ENCODE peak calls at places on chromosomes 6 and 20, in seven cellular contexts. O is SK-N-SH, Y is nephron progenitor cell, N is omental fat pad, X is progenitor cell of endocrine pancreas, L is uterus, J is ascending aorta. T is an unnamed sample.

GRCh38 chr20:51467971-51468626 is 74.4 kb downstream of the NFATC2 start:
- DNase-seq in O (no peak), Y (no peak), N (no peak), X (no peak), L (no peak), J (no peak), T (no peak)

GRCh38 chr6:54264581-54265272 is 43.5 kb upstream of the TINAG start:
- DNase-seq in O (no peak), Y (no peak), N (no peak), X (no peak), L (no peak), J (no peak), T (no peak)

GRCh38 chr6:145705561-145705960 is 29.8 kb downstream of the EPM2A start:
- DNase-seq in O (no peak), Y (no peak), N (no peak), X (no peak), L (no peak), J (no peak), T (no peak)

GRCh38 chr6:20827798-20828197 is 293.5 kb downstream of the CDKAL1 start:
- DNase-seq in O (no peak), Y (no peak), N (no peak), X (no peak), L (no peak), J (no peak), T (no peak)

GRCh38 chr6:149728499-149729234 is 10.8 kb upstream of the LATS1 start:
- DNase-seq in O (no peak), Y (no peak), N (no peak), X (no peak), L (no peak), J (peak; percentile 28), T (no peak)

GRCh38 chr20:4472906-4473305 is 248.8 kb upstream of the PRND start:
- DNase-seq in O (no peak), Y (no peak), N (no peak), X (no peak), L (no peak), J (no peak), T (no peak)

GRCh38 chr6:101085327-101085726 is 204.2 kb upstream of the ASCC3 start:
- DNase-seq in O (no peak), Y (no peak), N (no peak), X (no peak), L (no peak), J (no peak), T (no peak)

GRCh38 chr20:61426361-61426760 is 174.3 kb downstream of the CDH4 start:
- DNase-seq in O (no peak), Y (no peak), N (no peak), X (no peak), L (no peak), J (no peak), T (no peak)

GRCh38 chr6:144314003-144314485 is 28.9 kb downstream of the UTRN start:
- DNase-seq in O (no peak), Y (no peak), N (no peak), X (no peak), L (peak; percentile 68), J (peak; percentile 73), T (no peak)

GRCh38 chr6:87209812-87210211 is 54.4 kb downstream of the ZNF292 start:
- DNase-seq in O (no peak), Y (no peak), N (no peak), X (no peak), L (no peak), J (no peak), T (no peak)

GRCh38 chr20:37534401-37535157 is 6.9 kb upstream of the BLCAP start:
- DNase-seq in O (peak; percentile 61), Y (peak; percentile 53), N (no peak), X (no peak), L (no peak), J (peak; percentile 70), T (no peak)

GRCh38 chr20:37734228-37734980 is 40.6 kb downstream of the CTNNBL1 start:
- DNase-seq in O (peak; percentile 53), Y (no peak), N (no peak), X (no peak), L (no peak), J (no peak), T (no peak)

GRCh38 chr6:162845972-162846371 is 118.2 kb downstream of the PACRG start:
- DNase-seq in O (no peak), Y (no peak), N (no peak), X (no peak), L (no peak), J (no peak), T (no peak)

DNA sequence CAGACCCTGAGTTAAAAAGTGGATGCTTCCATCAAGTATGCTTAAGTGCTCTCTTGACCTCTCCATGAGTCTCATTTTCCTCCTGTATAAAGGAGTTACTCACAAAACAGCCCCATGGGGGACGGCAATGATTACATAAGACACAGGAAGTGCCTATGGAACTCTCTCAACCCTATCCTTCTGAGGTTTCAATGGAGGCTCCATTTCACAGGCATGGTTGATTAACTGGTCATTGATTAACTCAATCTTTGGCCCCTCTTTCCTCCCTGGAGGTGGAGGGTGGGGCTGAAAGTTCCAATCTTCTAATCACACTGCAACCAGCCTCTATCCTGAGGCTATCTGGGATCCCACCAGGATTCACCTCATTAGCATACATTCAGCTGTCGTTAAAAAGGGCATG is 29.3 kb downstream of the CST8 start:
- DNase-seq in O (no peak), Y (no peak), N (no peak), X (no peak), L (no peak), J (no peak), T (no peak)
- TF ChIP-seq CTCF in O (no peak), Y (no peak), N (no peak), X (no peak), L (no peak), J (no peak), T (no peak)

DNA sequence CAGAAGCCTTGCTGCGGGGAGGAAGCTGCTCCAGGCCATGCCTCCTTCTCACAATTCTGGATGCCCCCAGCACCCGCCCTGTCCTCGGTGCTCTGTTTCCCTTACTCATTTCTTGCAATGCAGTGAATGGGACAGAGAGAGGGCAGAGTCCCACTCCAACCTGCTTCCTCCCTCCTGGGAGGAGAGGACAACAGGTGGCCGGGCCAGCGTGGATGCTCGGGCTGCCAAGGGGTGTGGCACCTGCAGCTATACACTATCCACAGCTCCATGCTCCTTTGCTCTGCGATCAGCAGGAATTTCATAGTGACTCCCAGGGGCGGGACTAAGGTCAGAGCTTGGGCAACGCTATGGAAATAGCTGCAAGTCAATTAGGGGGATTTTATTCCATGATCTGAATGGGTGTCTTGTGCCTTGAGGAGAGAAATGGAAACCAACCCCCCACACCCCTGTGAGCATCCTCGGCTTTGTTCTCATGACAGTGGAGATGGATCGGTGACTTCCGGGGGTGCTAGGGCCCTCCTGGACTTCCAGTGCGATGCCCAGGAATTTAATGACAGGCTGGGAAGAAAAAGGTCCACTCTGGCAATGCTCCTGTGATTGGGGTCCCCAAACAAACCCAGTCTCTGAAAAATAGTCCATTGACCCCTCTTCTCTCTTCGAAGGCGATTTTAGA is 192.5 kb downstream of the MYLK4 start:
- DNase-seq in O (no peak), Y (no peak), N (no peak), X (no peak), L (no peak), J (no peak), T (no peak)
- TF ChIP-seq CTCF in O (no peak), Y (no peak), N (no peak), X (no peak), L (no peak), J (no peak), T (no peak)

GRCh38 chr6:158111987-158112386 is 56.1 kb downstream of the SERAC1 start:
- DNase-seq in O (no peak), Y (no peak), N (no peak), X (no peak), L (no peak), J (no peak), T (no peak)
- TF ChIP-seq CTCF in O (no peak), Y (no peak), N (no peak), X (no peak), L (no peak), J (no peak), T (no peak)

GRCh38 chr6:135642912-135643311 is 145.4 kb upstream of the AHI1 start:
- DNase-seq in O (no peak), Y (no peak), N (no peak), X (no peak), L (no peak), J (no peak), T (no peak)
- TF ChIP-seq CTCF in O (no peak), Y (no peak), N (no peak), X (no peak), L (no peak), J (no peak), T (no peak)

DNA sequence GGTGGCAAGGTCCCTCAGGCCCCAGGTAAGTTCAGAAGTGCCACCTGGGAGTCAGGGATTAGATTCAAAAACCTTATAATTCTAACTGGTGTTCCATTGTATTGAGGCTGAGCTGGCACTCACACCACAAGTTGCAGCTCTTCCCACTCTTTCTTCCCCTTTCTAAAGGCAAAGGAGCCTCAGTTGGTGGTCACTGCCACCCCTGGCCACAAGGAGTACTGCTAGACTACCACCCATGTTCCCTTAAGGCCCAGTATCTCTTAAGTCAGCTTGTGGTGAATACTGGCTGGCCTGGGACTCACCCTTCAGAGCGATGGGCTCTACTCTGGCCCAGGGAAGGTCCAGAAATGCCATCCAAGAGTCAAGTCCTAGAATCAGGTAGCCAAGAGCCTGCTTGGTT is 421.1 kb upstream of the KHDRBS2 start:
- DNase-seq in O (no peak), Y (no peak), N (no peak), X (no peak), L (no peak), J (no peak), T (no peak)
- TF ChIP-seq CTCF in O (no peak), Y (no peak), N (no peak), X (no peak), L (no peak), J (no peak), T (no peak)